ENCODE peak calls at places on chromosomes 11 and 22, in eight cellular contexts. I, T, P, Y, L, V, F and B are unnamed samples.

GRCh38 chr11:76808158-76808557 is 25.0 kb downstream of the TSKU start:
- DNase-seq in L (no peak), Y (no peak), T (no peak), V (no peak), F (no peak), I (no peak), P (no peak), B (no peak)

GRCh38 chr11:118587952-118588351 is 15.7 kb downstream of the ARCN1 start:
- DNase-seq in T (no peak), I (no peak), V (no peak), P (no peak), F (no peak), Y (no peak), L (no peak), B (no peak)

GRCh38 chr11:30422828-30423648 is 100.1 kb downstream of the ARL14EP start:
- DNase-seq in V (no peak), Y (no peak), T (no peak), I (no peak), F (no peak), L (no peak), P (no peak), B (no peak)

GRCh38 chr22:33325232-33326004 is 267.2 kb upstream of the SYN3 start:
- DNase-seq in P (no peak), V (no peak), T (no peak), L (peak), Y (no peak), I (no peak), F (peak), B (no peak)

GRCh38 chr11:102341844-102342318 is 5.1 kb upstream of the BIRC2 start:
- DNase-seq in Y (peak), P (peak), F (peak), I (no peak), T (peak), L (peak), V (peak), B (peak)

GRCh38 chr11:123157995-123158394 is 37.1 kb downstream of the CLMP start:
- DNase-seq in L (no peak), V (no peak), I (no peak), Y (no peak), T (no peak), P (no peak), F (no peak), B (no peak)

GRCh38 chr11:127962416-127962815 is 624.9 kb downstream of the ETS1 start:
- DNase-seq in F (no peak), T (no peak), P (peak), L (no peak), Y (no peak), V (no peak), I (no peak), B (no peak)

GRCh38 chr11:74139151-74139918 is 31.5 kb downstream of the C2CD3 start:
- DNase-seq in Y (no peak), P (no peak), L (no peak), F (no peak), V (no peak), T (peak), I (no peak), B (no peak)

GRCh38 chr11:85517272-85517671 is 109.9 kb downstream of the DLG2 start:
- DNase-seq in F (no peak), Y (no peak), T (no peak), I (no peak), P (no peak), V (no peak), L (no peak), B (no peak)

GRCh38 chr11:119100246-119100959 is 1.2 kb downstream of the DPAGT1 start:
- DNase-seq in T (peak), F (peak), P (peak), I (no peak), Y (no peak), L (no peak), V (no peak), B (no peak)

GRCh38 chr11:107898270-107898669 is 30.0 kb upstream of the RAB39A start:
- DNase-seq in I (no peak), Y (no peak), V (no peak), T (no peak), L (peak), P (peak), F (no peak), B (no peak)

GRCh38 chr11:31479073-31479472 is 30.3 kb downstream of the IMMP1L start:
- DNase-seq in L (no peak), T (no peak), Y (no peak), V (no peak), I (no peak), P (no peak), F (no peak), B (no peak)

GRCh38 chr11:45921561-45922424 is 663 bp upstream of the LARGE2 start:
- DNase-seq in I (no peak), P (no peak), F (peak), V (no peak), T (no peak), Y (no peak), L (no peak), B (no peak)

GRCh38 chr11:76620471-76620870 is 50.1 kb downstream of the LRRC32 start:
- DNase-seq in L (no peak), V (no peak), I (no peak), T (no peak), F (no peak), Y (no peak), P (peak), B (no peak)

GRCh38 chr22:50684986-50685385 is 12.4 kb downstream of the SHANK3 start:
- DNase-seq in F (no peak), V (no peak), I (no peak), T (no peak), Y (no peak), P (peak), L (no peak), B (no peak)

GRCh38 chr11:5007561-5007960 is 12.9 kb downstream of the OR51L1 start:
- DNase-seq in F (no peak), I (no peak), T (no peak), Y (no peak), V (no peak), L (no peak), P (peak), B (no peak)

GRCh38 chr22:17578129-17578754 is 14.9 kb downstream of the SLC25A18 start:
- DNase-seq in I (no peak), L (no peak), P (peak), Y (no peak), F (no peak), T (no peak), V (no peak), B (no peak)

GRCh38 chr11:8231979-8232378 is 31.7 kb downstream of the LMO1 start:
- DNase-seq in V (no peak), F (no peak), Y (no peak), L (no peak), I (no peak), T (no peak), P (no peak), B (no peak)

GRCh38 chr22:47595122-47595521 is 832.7 kb downstream of the TBC1D22A start:
- DNase-seq in Y (no peak), V (no peak), I (no peak), L (no peak), F (no peak), T (no peak), P (no peak), B (no peak)

GRCh38 chr22:29524440-29525191 is 28.9 kb downstream of the THOC5 start:
- DNase-seq in I (no peak), Y (peak), L (peak), P (peak), F (no peak), V (peak), T (peak), B (no peak)

GRCh38 chr11:67256477-67256876 is 9.8 kb upstream of the GRK2 start:
- DNase-seq in Y (no peak), L (no peak), V (peak), P (no peak), F (no peak), T (no peak), I (no peak), B (no peak)

GRCh38 chr11:26575946-26576345 is 3.9 kb upstream of the MUC15 start:
- DNase-seq in P (no peak), V (no peak), T (no peak), I (no peak), F (no peak), Y (no peak), L (no peak), B (no peak)

GRCh38 chr11:26493616-26494015 is 78.4 kb downstream of the MUC15 start:
- DNase-seq in V (no peak), F (no peak), T (no peak), L (no peak), Y (no peak), P (no peak), I (no peak), B (no peak)